ENCODE peak calls at places on chromosome 1, in ten cellular contexts. One of them, this sample, is unnamed.

GRCh38 chr1:50659107-50659628 is 235.9 kb upstream of the DMRTA2 start:
- DNase-seq in tibial nerve: no peak
- DNase-seq in thyroid gland: peak; percentile 62
- DNase-seq in adrenal gland: no peak
- DNase-seq in body of pancreas: no peak
- DNase-seq in ovary: no peak
- DNase-seq in sigmoid colon: no peak
- DNase-seq in A549: no peak
- DNase-seq in spleen: no peak
- DNase-seq in esophagus squamous epithelium: no peak
- DNase-seq in this sample: no peak

GRCh38 chr1:236844499-236845271 is 49.6 kb downstream of the MTR start:
- DNase-seq in tibial nerve: no peak
- DNase-seq in thyroid gland: peak; percentile 11
- DNase-seq in adrenal gland: peak; percentile 32
- DNase-seq in body of pancreas: no peak
- DNase-seq in ovary: no peak
- DNase-seq in sigmoid colon: no peak
- DNase-seq in A549: no peak
- DNase-seq in spleen: no peak
- DNase-seq in esophagus squamous epithelium: no peak
- DNase-seq in this sample: no peak

GRCh38 chr1:231201375-231202124 is 39.5 kb upstream of the GNPAT start:
- DNase-seq in tibial nerve: no peak
- DNase-seq in thyroid gland: no peak
- DNase-seq in adrenal gland: no peak
- DNase-seq in body of pancreas: no peak
- DNase-seq in ovary: no peak
- DNase-seq in sigmoid colon: no peak
- DNase-seq in A549: no peak
- DNase-seq in spleen: peak; percentile 56
- DNase-seq in esophagus squamous epithelium: no peak
- DNase-seq in this sample: no peak

GRCh38 chr1:29324202-29324601 is 87.9 kb downstream of the PTPRU start:
- DNase-seq in tibial nerve: no peak
- DNase-seq in thyroid gland: no peak
- DNase-seq in adrenal gland: no peak
- DNase-seq in body of pancreas: no peak
- DNase-seq in ovary: no peak
- DNase-seq in sigmoid colon: peak; percentile 44
- DNase-seq in A549: no peak
- DNase-seq in spleen: no peak
- DNase-seq in esophagus squamous epithelium: no peak
- DNase-seq in this sample: no peak

GRCh38 chr1:61253059-61253735 is 170.8 kb downstream of the NFIA start:
- DNase-seq in tibial nerve: peak; percentile 96
- DNase-seq in thyroid gland: peak; percentile 90
- DNase-seq in adrenal gland: peak; percentile 90
- DNase-seq in body of pancreas: peak; percentile 80
- DNase-seq in ovary: peak; percentile 62
- DNase-seq in sigmoid colon: peak; percentile 96
- DNase-seq in A549: peak; percentile 78
- DNase-seq in spleen: no peak
- DNase-seq in esophagus squamous epithelium: no peak
- DNase-seq in this sample: peak; percentile 76

GRCh38 chr1:175893192-175893591 is 149.8 kb upstream of the TNR start:
- DNase-seq in tibial nerve: no peak
- DNase-seq in thyroid gland: no peak
- DNase-seq in adrenal gland: no peak
- DNase-seq in body of pancreas: no peak
- DNase-seq in ovary: no peak
- DNase-seq in sigmoid colon: no peak
- DNase-seq in A549: no peak
- DNase-seq in spleen: no peak
- DNase-seq in esophagus squamous epithelium: no peak
- DNase-seq in this sample: no peak

GRCh38 chr1:208747979-208748378 is 503.8 kb upstream of the PLXNA2 start:
- DNase-seq in tibial nerve: no peak
- DNase-seq in thyroid gland: no peak
- DNase-seq in adrenal gland: no peak
- DNase-seq in body of pancreas: no peak
- DNase-seq in ovary: no peak
- DNase-seq in sigmoid colon: no peak
- DNase-seq in A549: no peak
- DNase-seq in spleen: no peak
- DNase-seq in esophagus squamous epithelium: no peak
- DNase-seq in this sample: no peak

GRCh38 chr1:93502561-93502960 is 54.6 kb downstream of the FNBP1L start:
- DNase-seq in tibial nerve: no peak
- DNase-seq in thyroid gland: no peak
- DNase-seq in adrenal gland: no peak
- DNase-seq in body of pancreas: no peak
- DNase-seq in ovary: no peak
- DNase-seq in sigmoid colon: no peak
- DNase-seq in A549: no peak
- DNase-seq in spleen: no peak
- DNase-seq in esophagus squamous epithelium: no peak
- DNase-seq in this sample: no peak

GRCh38 chr1:33988161-33988560 is 124.3 kb downstream of the HMGB4 start:
- DNase-seq in tibial nerve: no peak
- DNase-seq in thyroid gland: no peak
- DNase-seq in adrenal gland: no peak
- DNase-seq in body of pancreas: no peak
- DNase-seq in ovary: no peak
- DNase-seq in sigmoid colon: no peak
- DNase-seq in A549: no peak
- DNase-seq in spleen: peak; percentile 44
- DNase-seq in esophagus squamous epithelium: no peak
- DNase-seq in this sample: no peak

GRCh38 chr1:33986389-33987095 is 122.7 kb downstream of the HMGB4 start:
- DNase-seq in tibial nerve: peak; percentile 34
- DNase-seq in thyroid gland: peak; percentile 4
- DNase-seq in adrenal gland: peak; percentile 87
- DNase-seq in body of pancreas: peak; percentile 34
- DNase-seq in ovary: no peak
- DNase-seq in sigmoid colon: peak; percentile 84
- DNase-seq in A549: no peak
- DNase-seq in spleen: peak; percentile 27
- DNase-seq in esophagus squamous epithelium: no peak
- DNase-seq in this sample: peak; percentile 45

GRCh38 chr1:33985656-33986055 is 121.8 kb downstream of the HMGB4 start:
- DNase-seq in tibial nerve: no peak
- DNase-seq in thyroid gland: no peak
- DNase-seq in adrenal gland: no peak
- DNase-seq in body of pancreas: no peak
- DNase-seq in ovary: no peak
- DNase-seq in sigmoid colon: no peak
- DNase-seq in A549: no peak
- DNase-seq in spleen: peak; percentile 22
- DNase-seq in esophagus squamous epithelium: no peak
- DNase-seq in this sample: peak; percentile 65

GRCh38 chr1:33985166-33985565 is 121.3 kb downstream of the HMGB4 start:
- DNase-seq in tibial nerve: no peak
- DNase-seq in thyroid gland: no peak
- DNase-seq in adrenal gland: no peak
- DNase-seq in body of pancreas: no peak
- DNase-seq in ovary: no peak
- DNase-seq in sigmoid colon: no peak
- DNase-seq in A549: no peak
- DNase-seq in spleen: peak; percentile 32
- DNase-seq in esophagus squamous epithelium: no peak
- DNase-seq in this sample: no peak

DNA sequence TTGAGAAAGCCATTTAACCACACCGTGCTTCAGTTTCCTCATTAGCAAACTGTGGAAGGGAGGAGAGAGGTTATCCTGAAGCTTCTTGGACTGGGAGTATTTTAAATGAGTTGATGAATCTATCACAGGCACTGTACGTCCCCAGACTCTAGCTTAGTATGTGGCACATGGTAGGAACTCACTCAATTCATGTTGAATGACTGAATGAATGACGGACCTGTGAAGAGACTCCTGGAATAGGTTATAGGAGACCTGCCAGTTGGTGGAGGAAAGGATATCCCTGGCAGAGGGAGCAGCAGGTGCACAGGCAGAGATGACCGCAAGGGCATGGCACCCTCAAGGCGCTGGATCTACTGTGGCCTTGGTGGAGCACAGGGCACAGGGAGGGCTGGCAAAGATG is 118.5 kb downstream of the HMGB4 start:
- DNase-seq in tibial nerve: no peak
- DNase-seq in thyroid gland: no peak
- DNase-seq in adrenal gland: no peak
- DNase-seq in body of pancreas: no peak
- DNase-seq in ovary: no peak
- DNase-seq in sigmoid colon: no peak
- DNase-seq in A549: no peak
- DNase-seq in spleen: peak; percentile 28
- DNase-seq in esophagus squamous epithelium: no peak
- DNase-seq in this sample: no peak
- TF ChIP-seq POLR2A in tibial nerve: no peak
- TF ChIP-seq POLR2A in thyroid gland: no peak
- TF ChIP-seq POLR2A in adrenal gland: no peak
- TF ChIP-seq POLR2A in body of pancreas: no peak
- TF ChIP-seq POLR2A in ovary: no peak
- TF ChIP-seq POLR2A in sigmoid colon: no peak
- TF ChIP-seq POLR2A in A549: no peak
- TF ChIP-seq POLR2A in spleen: no peak
- TF ChIP-seq POLR2A in esophagus squamous epithelium: no peak
- TF ChIP-seq POLR2A in this sample: no peak

GRCh38 chr1:204463125-204464060 is 31.2 kb downstream of the PIK3C2B start:
- DNase-seq in tibial nerve: no peak
- DNase-seq in thyroid gland: no peak
- DNase-seq in adrenal gland: no peak
- DNase-seq in body of pancreas: no peak
- DNase-seq in ovary: no peak
- DNase-seq in sigmoid colon: no peak
- DNase-seq in A549: no peak
- DNase-seq in spleen: peak; percentile 63
- DNase-seq in esophagus squamous epithelium: no peak
- DNase-seq in this sample: no peak

GRCh38 chr1:204466416-204467405 is 27.9 kb downstream of the PIK3C2B start:
- DNase-seq in tibial nerve: no peak
- DNase-seq in thyroid gland: peak; percentile 91
- DNase-seq in adrenal gland: no peak
- DNase-seq in body of pancreas: no peak
- DNase-seq in ovary: no peak
- DNase-seq in sigmoid colon: no peak
- DNase-seq in A549: no peak
- DNase-seq in spleen: no peak
- DNase-seq in esophagus squamous epithelium: no peak
- DNase-seq in this sample: no peak

GRCh38 chr1:204464701-204465100 is 29.9 kb downstream of the PIK3C2B start:
- DNase-seq in tibial nerve: no peak
- DNase-seq in thyroid gland: no peak
- DNase-seq in adrenal gland: no peak
- DNase-seq in body of pancreas: no peak
- DNase-seq in ovary: no peak
- DNase-seq in sigmoid colon: no peak
- DNase-seq in A549: no peak
- DNase-seq in spleen: no peak
- DNase-seq in esophagus squamous epithelium: no peak
- DNase-seq in this sample: no peak

GRCh38 chr1:204464174-204464573 is 30.4 kb downstream of the PIK3C2B start:
- DNase-seq in tibial nerve: no peak
- DNase-seq in thyroid gland: no peak
- DNase-seq in adrenal gland: no peak
- DNase-seq in body of pancreas: no peak
- DNase-seq in ovary: no peak
- DNase-seq in sigmoid colon: no peak
- DNase-seq in A549: no peak
- DNase-seq in spleen: peak; percentile 47
- DNase-seq in esophagus squamous epithelium: no peak
- DNase-seq in this sample: no peak

GRCh38 chr1:204465469-204466415 is 28.9 kb downstream of the PIK3C2B start:
- DNase-seq in tibial nerve: no peak
- DNase-seq in thyroid gland: no peak
- DNase-seq in adrenal gland: no peak
- DNase-seq in body of pancreas: no peak
- DNase-seq in ovary: no peak
- DNase-seq in sigmoid colon: no peak
- DNase-seq in A549: no peak
- DNase-seq in spleen: no peak
- DNase-seq in esophagus squamous epithelium: no peak
- DNase-seq in this sample: no peak
- H3K4me1 ChIP-seq in tibial nerve: no peaks in the 10 kb centered on the region
- H3K4me1 ChIP-seq in thyroid gland: peaks cover 30% of the 10 kb centered on the region
- H3K4me1 ChIP-seq in adrenal gland: peaks cover 40% of the 10 kb centered on the region
- H3K4me1 ChIP-seq in body of pancreas: peaks cover 27% of the 10 kb centered on the region
- H3K4me1 ChIP-seq in ovary: no peaks in the 10 kb centered on the region
- H3K4me1 ChIP-seq in sigmoid colon: peaks cover 38% of the 10 kb centered on the region
- H3K4me1 ChIP-seq in A549: no peaks in the 10 kb centered on the region
- H3K4me1 ChIP-seq in spleen: peaks cover 74% of the 10 kb centered on the region
- H3K4me1 ChIP-seq in esophagus squamous epithelium: peaks cover 51% of the 10 kb centered on the region
- H3K4me1 ChIP-seq in this sample: peaks cover 65% of the 10 kb centered on the region

GRCh38 chr1:101463195-101463594 is 226.4 kb downstream of the S1PR1 start:
- DNase-seq in tibial nerve: no peak
- DNase-seq in thyroid gland: no peak
- DNase-seq in adrenal gland: no peak
- DNase-seq in body of pancreas: no peak
- DNase-seq in ovary: no peak
- DNase-seq in sigmoid colon: no peak
- DNase-seq in A549: no peak
- DNase-seq in spleen: no peak
- DNase-seq in esophagus squamous epithelium: no peak
- DNase-seq in this sample: no peak

GRCh38 chr1:101465941-101466340 is 229.1 kb downstream of the S1PR1 start:
- DNase-seq in tibial nerve: no peak
- DNase-seq in thyroid gland: no peak
- DNase-seq in adrenal gland: no peak
- DNase-seq in body of pancreas: no peak
- DNase-seq in ovary: no peak
- DNase-seq in sigmoid colon: no peak
- DNase-seq in A549: no peak
- DNase-seq in spleen: no peak
- DNase-seq in esophagus squamous epithelium: no peak
- DNase-seq in this sample: no peak

GRCh38 chr1:101460709-101461108 is 223.9 kb downstream of the S1PR1 start:
- DNase-seq in tibial nerve: no peak
- DNase-seq in thyroid gland: no peak
- DNase-seq in adrenal gland: no peak
- DNase-seq in body of pancreas: no peak
- DNase-seq in ovary: no peak
- DNase-seq in sigmoid colon: no peak
- DNase-seq in A549: no peak
- DNase-seq in spleen: no peak
- DNase-seq in esophagus squamous epithelium: no peak
- DNase-seq in this sample: no peak
- H3K4me3 ChIP-seq in tibial nerve: no peak overlapping the region
- H3K4me3 ChIP-seq in thyroid gland: no peak overlapping the region
- H3K4me3 ChIP-seq in adrenal gland: no peak overlapping the region
- H3K4me3 ChIP-seq in body of pancreas: no peak overlapping the region
- H3K4me3 ChIP-seq in ovary: no peak overlapping the region
- H3K4me3 ChIP-seq in sigmoid colon: no peak overlapping the region
- H3K4me3 ChIP-seq in A549: no peak overlapping the region
- H3K4me3 ChIP-seq in spleen: no peak overlapping the region
- H3K4me3 ChIP-seq in esophagus squamous epithelium: no peak overlapping the region
- H3K4me3 ChIP-seq in this sample: no peak overlapping the region

DNA sequence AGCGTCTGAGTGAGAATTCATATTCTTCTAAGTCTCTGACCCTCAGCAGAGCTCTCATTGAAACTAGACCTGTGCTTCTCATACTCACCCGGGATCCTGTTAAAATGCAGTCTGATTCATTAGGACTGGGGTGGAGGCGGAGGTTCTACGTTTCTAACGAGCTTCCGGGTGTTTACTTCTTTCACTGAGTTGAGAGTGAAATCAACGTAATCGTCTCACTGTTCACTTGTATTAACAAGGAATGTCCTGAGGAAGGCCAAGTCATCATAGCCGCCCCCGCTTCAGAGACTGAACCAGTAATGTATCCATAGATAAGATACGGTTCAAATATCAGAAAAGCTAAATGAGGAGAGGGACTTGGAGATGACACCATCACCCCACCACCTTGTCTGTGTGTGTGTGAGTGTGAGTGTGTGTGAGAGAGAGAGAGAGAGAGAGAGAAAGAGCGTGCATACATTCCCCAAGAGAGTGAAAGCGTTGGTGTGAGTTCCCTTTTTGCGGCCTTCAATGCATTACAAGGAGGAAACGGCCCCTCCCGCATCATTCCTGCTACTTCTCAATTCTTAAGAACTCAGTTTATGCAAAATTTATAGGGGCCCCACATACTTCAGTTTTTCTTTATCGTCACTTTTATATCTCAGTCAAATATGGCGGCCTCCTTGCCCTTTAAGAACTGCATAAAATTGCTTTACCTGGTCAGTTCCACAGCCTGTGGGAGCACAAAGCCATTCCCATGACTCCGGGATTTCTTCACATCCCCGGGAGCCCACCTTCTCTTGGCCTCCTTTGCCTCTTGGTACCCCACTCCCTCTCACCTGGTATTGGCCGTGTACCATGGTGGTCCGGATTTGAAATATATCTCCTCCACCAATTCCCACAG is 19.8 kb downstream of the KMO start:
- DNase-seq in tibial nerve: peak; percentile 43
- DNase-seq in thyroid gland: no peak
- DNase-seq in adrenal gland: peak; percentile 44
- DNase-seq in body of pancreas: no peak
- DNase-seq in ovary: no peak
- DNase-seq in sigmoid colon: peak; percentile 68
- DNase-seq in A549: no peak
- DNase-seq in spleen: peak; percentile 88
- DNase-seq in esophagus squamous epithelium: no peak
- DNase-seq in this sample: no peak
- TF ChIP-seq POLR2A in tibial nerve: no peak
- TF ChIP-seq POLR2A in thyroid gland: no peak
- TF ChIP-seq POLR2A in adrenal gland: no peak
- TF ChIP-seq POLR2A in body of pancreas: no peak
- TF ChIP-seq POLR2A in ovary: no peak
- TF ChIP-seq POLR2A in sigmoid colon: no peak
- TF ChIP-seq POLR2A in A549: no peak
- TF ChIP-seq POLR2A in spleen: peak; percentile 61
- TF ChIP-seq POLR2A in esophagus squamous epithelium: no peak
- TF ChIP-seq POLR2A in this sample: no peak

This sample was measured in stomach.